ENCODE peak calls at places on chromosomes 4 and X, in ten cellular contexts. J, Z, P, S, U, V, R, Q, Y and E are unnamed samples.

GRCh38 chr4:138291431-138291830 is 49.3 kb upstream of the SLC7A11 start:
- DNase-seq in J (no peak), Z (no peak), P (no peak), S (no peak), U (no peak), V (no peak), R (no peak), Q (no peak), Y (no peak), E (no peak)

GRCh38 chrX:40734956-40735317 is 405 bp downstream of the MED14 start:
- DNase-seq in J (no peak), Z (peak; percentile 18), P (peak; percentile 25), S (peak; percentile 67), U (no peak), V (no peak), R (no peak), Q (peak; percentile 24), Y (no peak), E (no peak)

GRCh38 chr4:20266215-20267082 is 14.7 kb downstream of the SLIT2 start:
- DNase-seq in J (no peak), Z (no peak), P (no peak), S (peak; percentile 61), U (no peak), V (no peak), R (no peak), Q (no peak), Y (no peak), E (no peak)

GRCh38 chr4:83011779-83012630 is 1.4 kb upstream of the LIN54 start:
- DNase-seq in J (no peak), Z (peak; percentile 24), P (peak; percentile 59), S (peak; percentile 71), U (no peak), V (no peak), R (no peak), Q (peak; percentile 10), Y (peak; percentile 63), E (no peak)

GRCh38 chr4:185838104-185838452 is 26.1 kb upstream of the SORBS2 start:
- DNase-seq in J (no peak), Z (no peak), P (no peak), S (no peak), U (no peak), V (no peak), R (no peak), Q (no peak), Y (no peak), E (no peak)

GRCh38 chr4:25524616-25525146 is 131.0 kb upstream of the SLC34A2 start:
- DNase-seq in J (no peak), Z (no peak), P (no peak), S (no peak), U (no peak), V (no peak), R (no peak), Q (no peak), Y (no peak), E (no peak)

GRCh38 chr4:48653217-48654014 is 126.7 kb downstream of the FRYL start:
- DNase-seq in J (peak; percentile 47), Z (no peak), P (no peak), S (peak; percentile 73), U (peak; percentile 19), V (no peak), R (no peak), Q (peak; percentile 67), Y (no peak), E (no peak)

GRCh38 chrX:69539437-69539836 is 35.3 kb downstream of the NALF2 start:
- DNase-seq in J (no peak), Z (no peak), P (no peak), S (no peak), U (no peak), V (no peak), R (no peak), Q (no peak), Y (no peak), E (no peak)

GRCh38 chr4:734951-735350 is 29.3 kb downstream of the PCGF3 start:
- DNase-seq in J (no peak), Z (no peak), P (no peak), S (no peak), U (no peak), V (no peak), R (no peak), Q (no peak), Y (no peak), E (no peak)

GRCh38 chr4:121934635-121935034 is 17.2 kb downstream of the TRPC3 start:
- DNase-seq in J (no peak), Z (no peak), P (no peak), S (no peak), U (no peak), V (no peak), R (no peak), Q (no peak), Y (no peak), E (no peak)

GRCh38 chrX:69556094-69557011 is 52.2 kb downstream of the NALF2 start:
- DNase-seq in J (peak; percentile 21), Z (peak; percentile 43), P (no peak), S (no peak), U (no peak), V (no peak), R (peak; percentile 84), Q (no peak), Y (no peak), E (no peak)

GRCh38 chrX:63754860-63755579 is 30.0 kb downstream of the ARHGEF9 start:
- DNase-seq in J (peak; percentile 88), Z (peak; percentile 89), P (peak; percentile 96), S (peak; percentile 97), U (peak; percentile 79), V (peak; percentile 94), R (peak; percentile 76), Q (peak; percentile 91), Y (peak; percentile 83), E (peak; percentile 96)

GRCh38 chrX:14581081-14581480 is 51.7 kb downstream of the GLRA2 start:
- DNase-seq in J (no peak), Z (no peak), P (no peak), S (no peak), U (no peak), V (no peak), R (no peak), Q (no peak), Y (no peak), E (no peak)

GRCh38 chrX:48957827-48958634 is 624 bp upstream of the OTUD5 start:
- DNase-seq in J (peak; percentile 93), Z (peak; percentile 97), P (peak; percentile 97), S (peak; percentile 99), U (peak; percentile 89), V (peak; percentile 98), R (peak; percentile 93), Q (peak; percentile 97), Y (peak; percentile 92), E (peak; percentile 96)
- TF ChIP-seq POLR2A in J (peak; percentile 84), Z (peak; percentile 66), P (peak; percentile 34), S (peak; percentile 66), U (peak; percentile 37), V (peak; percentile 62), R (no peak), Q (no peak), Y (peak; percentile 65), E (no peak)

GRCh38 chr4:80239480-80239879 is 27.0 kb upstream of the FGF5 start:
- DNase-seq in J (no peak), Z (no peak), P (no peak), S (no peak), U (no peak), V (no peak), R (no peak), Q (no peak), Y (no peak), E (no peak)

GRCh38 chr4:80235451-80235850 is 31.0 kb upstream of the FGF5 start:
- DNase-seq in J (no peak), Z (no peak), P (no peak), S (no peak), U (no peak), V (no peak), R (no peak), Q (no peak), Y (no peak), E (no peak)

GRCh38 chr4:80237992-80238391 is 28.5 kb upstream of the FGF5 start:
- DNase-seq in J (no peak), Z (no peak), P (peak; percentile 77), S (no peak), U (no peak), V (no peak), R (no peak), Q (no peak), Y (no peak), E (no peak)

GRCh38 chr4:80243274-80244018 is 23.0 kb upstream of the FGF5 start:
- DNase-seq in J (no peak), Z (no peak), P (no peak), S (no peak), U (no peak), V (no peak), R (no peak), Q (no peak), Y (no peak), E (no peak)

DNA sequence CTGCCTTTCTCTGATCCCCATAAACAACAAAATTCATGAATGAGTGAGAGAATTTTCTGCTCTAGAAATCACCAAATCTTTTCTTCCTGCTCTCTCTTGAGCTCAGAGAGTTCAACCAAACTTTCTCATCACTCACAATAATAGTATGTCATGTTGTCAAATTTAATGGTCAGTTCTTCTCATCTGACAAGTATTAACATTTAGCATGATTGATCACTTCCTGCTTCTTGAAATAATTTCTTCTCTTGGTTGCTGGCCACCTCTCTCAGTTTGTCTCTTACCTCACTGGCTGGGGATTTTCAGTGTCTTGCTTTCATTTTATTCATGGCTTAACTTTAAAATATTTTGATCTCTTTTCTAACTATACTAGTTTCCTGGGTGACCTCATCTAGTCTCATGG is 25.5 kb upstream of the FGF5 start:
- DNase-seq in J (no peak), Z (no peak), P (no peak), S (no peak), U (no peak), V (no peak), R (no peak), Q (no peak), Y (no peak), E (no peak)
- H3K27ac ChIP-seq in J (no peak overlapping the region), Z (no peak overlapping the region), P (no peak overlapping the region), S (no peak overlapping the region), U (no peak overlapping the region), V (no peak overlapping the region), R (no peak overlapping the region), Q (no peak overlapping the region), Y (no peak overlapping the region), E (no peak overlapping the region)

GRCh38 chrX:124362761-124363160 is 16.4 kb downstream of the SH2D1A start:
- DNase-seq in J (no peak), Z (no peak), P (no peak), S (no peak), U (no peak), V (no peak), R (no peak), Q (no peak), Y (no peak), E (no peak)
- TF ChIP-seq POLR2A in J (no peak), Z (no peak), P (no peak), S (no peak), U (no peak), V (no peak), R (no peak), Q (no peak), Y (no peak), E (no peak)

DNA sequence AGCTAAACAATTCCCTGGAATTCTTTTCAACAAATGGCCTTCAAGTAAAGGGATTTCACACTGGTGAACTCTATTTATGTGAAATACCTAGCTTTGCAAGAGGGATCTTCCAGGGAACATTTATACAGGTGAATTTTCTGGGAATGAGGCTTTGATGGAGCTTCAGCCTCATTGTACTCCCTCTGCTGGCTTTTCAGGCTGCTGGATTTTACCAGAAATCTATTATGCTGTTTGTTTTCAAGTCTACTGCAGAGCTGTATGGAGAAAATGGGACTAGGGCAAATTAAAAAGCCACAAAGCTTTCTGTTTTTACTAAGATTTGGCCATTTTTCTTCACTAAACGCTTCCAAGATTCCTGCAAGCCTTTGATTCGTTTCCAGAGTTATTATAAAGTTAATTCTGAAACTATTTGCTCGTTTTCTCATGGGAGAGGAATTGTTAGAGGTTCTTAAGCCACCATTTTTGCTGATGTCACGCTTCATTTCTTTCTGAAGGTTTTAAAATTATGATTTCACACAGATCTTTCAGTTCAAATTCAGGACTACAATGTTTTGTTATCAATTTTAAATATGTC is 31.6 kb downstream of the KDM6A start:
- DNase-seq in J (no peak), Z (no peak), P (no peak), S (no peak), U (no peak), V (no peak), R (no peak), Q (no peak), Y (no peak), E (no peak)
- H3K27ac ChIP-seq in J (no peak overlapping the region), Z (no peak overlapping the region), P (no peak overlapping the region), S (no peak overlapping the region), U (no peak overlapping the region), V (no peak overlapping the region), R (no peak overlapping the region), Q (no peak overlapping the region), Y (no peak overlapping the region), E (peak overlapping the region; percentile 8)